ENCODE peak calls at places on chromosomes 11 and 22, in six cellular contexts. U is SK-N-SH, E is IMR-90, D is K562, V is neural progenitor cell, A is H1. S is an unnamed sample.

GRCh38 chr11:45802531-45803317 is 2.2 kb upstream of the SLC35C1 start:
- DNase-seq in E (no peak), D (no peak), A (no peak), U (no peak), V (no peak), S (no peak)

GRCh38 chr11:46112961-46113617 is 8.2 kb downstream of the PHF21A start:
- DNase-seq in A (no peak), E (peak), D (peak), U (peak), V (peak), S (peak)

GRCh38 chr11:76284161-76284560 is 77.9 kb upstream of the WNT11 start:
- DNase-seq in E (no peak), A (no peak), D (no peak), U (no peak), V (peak), S (no peak)

GRCh38 chr11:45982656-45983470 is 60.4 kb downstream of the LARGE2 start:
- DNase-seq in A (peak), E (peak), D (peak), V (peak), U (peak), S (peak)

GRCh38 chr11:41175304-41175972 is 284.0 kb downstream of the LRRC4C start:
- DNase-seq in U (no peak), E (no peak), A (no peak), V (peak), D (no peak), S (no peak)

GRCh38 chr11:55457641-55458040 is 89.9 kb downstream of the OR4A15 start:
- DNase-seq in A (no peak), E (no peak), V (no peak), U (no peak), D (no peak), S (no peak)

GRCh38 chr11:13289081-13289480 is 11.5 kb downstream of the BMAL1 start:
- DNase-seq in U (peak), D (no peak), A (no peak), E (peak), V (peak), S (peak)

GRCh38 chr11:122933434-122933833 is 48.2 kb downstream of the BSX start:
- DNase-seq in E (no peak), A (no peak), U (peak), D (no peak), V (no peak), S (no peak)

GRCh38 chr11:116680349-116681125 is 92.2 kb downstream of the BUD13 start:
- DNase-seq in V (no peak), A (no peak), E (no peak), D (no peak), U (no peak), S (no peak)

GRCh38 chr11:112321521-112322172 is 61.0 kb upstream of the PLET1 start:
- DNase-seq in D (no peak), A (peak), V (no peak), U (no peak), E (peak), S (peak)

GRCh38 chr11:21894492-21894891 is 298.4 kb upstream of the ANO5 start:
- DNase-seq in E (no peak), D (no peak), U (peak), A (no peak), V (no peak), S (no peak)

GRCh38 chr11:16881074-16881709 is 133.0 kb downstream of the PLEKHA7 start:
- DNase-seq in V (peak), E (peak), A (no peak), U (no peak), D (peak), S (peak)

GRCh38 chr11:64201524-64201923 is 5.0 kb upstream of the FERMT3 start:
- DNase-seq in A (no peak), E (no peak), D (no peak), V (no peak), U (no peak), S (no peak)

GRCh38 chr11:107042748-107043147 is 24.5 kb upstream of the GUCY1A2 start:
- DNase-seq in V (no peak), U (peak), E (no peak), A (no peak), D (no peak), S (peak)

GRCh38 chr11:20308601-20309000 is 54.9 kb upstream of the HTATIP2 start:
- DNase-seq in U (no peak), A (no peak), E (no peak), V (no peak), D (no peak), S (no peak)

GRCh38 chr11:83689062-83689461 is 402.9 kb upstream of the CCDC90B start:
- DNase-seq in U (no peak), V (no peak), D (no peak), E (no peak), A (no peak), S (no peak)

GRCh38 chr11:125376856-125377255 is 119.2 kb downstream of the FEZ1 start:
- DNase-seq in D (no peak), U (no peak), A (no peak), E (no peak), V (no peak), S (no peak)

GRCh38 chr11:33942954-33943353 is 51.1 kb upstream of the LMO2 start:
- DNase-seq in A (no peak), D (no peak), V (no peak), U (no peak), E (peak), S (peak)

GRCh38 chr11:114085965-114086364 is 26.5 kb downstream of the ZBTB16 start:
- DNase-seq in A (no peak), D (no peak), U (no peak), V (no peak), E (no peak), S (no peak)

GRCh38 chr11:29534831-29535230 is 482.0 kb downstream of the KCNA4 start:
- DNase-seq in E (no peak), D (no peak), V (no peak), A (no peak), U (no peak), S (peak)

GRCh38 chr22:49856766-49857618 is 3.3 kb downstream of the ZBED4 start:
- DNase-seq in V (no peak), D (no peak), E (no peak), A (no peak), U (no peak), S (no peak)

GRCh38 chr11:70251583-70252285 is 18.8 kb upstream of the PPFIA1 start:
- DNase-seq in D (no peak), A (no peak), E (no peak), U (no peak), V (no peak), S (no peak)

GRCh38 chr11:44880511-44880910 is 70.2 kb downstream of the TP53I11 start:
- DNase-seq in U (no peak), D (no peak), E (no peak), V (no peak), A (no peak), S (no peak)

GRCh38 chr22:19374410-19374809 is 57.1 kb downstream of the HIRA start:
- DNase-seq in U (no peak), E (no peak), A (no peak), D (no peak), V (no peak), S (no peak)

GRCh38 chr11:58675344-58676155 is 53.1 kb downstream of the CNTF start:
- DNase-seq in V (peak), U (peak), D (peak), A (peak), E (peak), S (peak)

GRCh38 chr11:127627629-127628462 is 627.3 kb upstream of the KIRREL3 start:
- DNase-seq in U (no peak), E (peak), V (no peak), D (no peak), A (no peak), S (no peak)

GRCh38 chr11:107720305-107720775 is 8.5 kb upstream of the SLN start:
- DNase-seq in E (no peak), V (no peak), U (no peak), A (no peak), D (no peak), S (no peak)

GRCh38 chr22:23622634-23623033 is 9.5 kb downstream of the DRICH1 start:
- DNase-seq in A (no peak), U (no peak), V (peak), E (peak), D (no peak), S (no peak)

GRCh38 chr22:45310331-45311032 is 748 bp downstream of the FAM118A start:
- DNase-seq in V (peak), D (no peak), U (no peak), A (no peak), E (no peak), S (no peak)

GRCh38 chr11:12009617-12010321 is 1.3 kb upstream of the DKK3 start:
- DNase-seq in V (no peak), E (no peak), D (no peak), A (no peak), U (no peak), S (no peak)

GRCh38 chr11:12007230-12007593 is 1.2 kb downstream of the DKK3 start:
- DNase-seq in D (no peak), U (no peak), V (peak), A (no peak), E (no peak), S (no peak)

GRCh38 chr11:12008790-12009616 is 577 bp upstream of the DKK3 start:
- DNase-seq in E (peak), V (peak), A (no peak), U (peak), D (peak), S (peak)

GRCh38 chr11:12006552-12007229 is 1.7 kb downstream of the DKK3 start:
- DNase-seq in D (no peak), V (no peak), A (no peak), U (no peak), E (no peak), S (no peak)

GRCh38 chr11:12007769-12008737 is at the start of gene DKK3:
- DNase-seq in E (peak), A (no peak), D (no peak), V (peak), U (peak), S (peak)
- H2AFZ ChIP-seq in E (peak), A (peak), D (no peak), V (peak), U (peak), S (peak)

DNA sequence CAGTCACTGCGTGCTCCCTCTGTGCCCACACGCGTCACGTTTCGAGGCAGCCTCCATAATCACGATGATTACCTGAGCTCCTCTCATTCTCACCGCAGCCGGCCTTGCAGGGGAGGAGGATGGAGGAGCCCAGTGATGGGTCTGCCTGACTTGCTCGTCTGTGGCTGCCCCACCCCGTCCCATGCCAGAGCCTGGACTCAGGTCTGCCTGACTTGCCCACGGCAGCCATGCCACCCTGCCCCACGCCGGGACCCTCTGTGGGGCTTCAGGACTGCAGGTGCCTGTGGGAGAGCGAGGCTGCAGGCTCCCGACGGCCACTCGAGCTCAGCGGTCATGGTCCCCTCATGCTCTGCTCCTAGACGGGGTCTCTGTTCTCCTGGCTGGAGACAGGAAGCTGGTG is 1025.1 kb downstream of the BRD1 start:
- DNase-seq in V (no peak), A (no peak), D (no peak), E (no peak), U (no peak), S (no peak)
- H3K9ac ChIP-seq in V (no peak), A (no peak), D (no peak), E (no peak), U (no peak), S (no peak)

DNA sequence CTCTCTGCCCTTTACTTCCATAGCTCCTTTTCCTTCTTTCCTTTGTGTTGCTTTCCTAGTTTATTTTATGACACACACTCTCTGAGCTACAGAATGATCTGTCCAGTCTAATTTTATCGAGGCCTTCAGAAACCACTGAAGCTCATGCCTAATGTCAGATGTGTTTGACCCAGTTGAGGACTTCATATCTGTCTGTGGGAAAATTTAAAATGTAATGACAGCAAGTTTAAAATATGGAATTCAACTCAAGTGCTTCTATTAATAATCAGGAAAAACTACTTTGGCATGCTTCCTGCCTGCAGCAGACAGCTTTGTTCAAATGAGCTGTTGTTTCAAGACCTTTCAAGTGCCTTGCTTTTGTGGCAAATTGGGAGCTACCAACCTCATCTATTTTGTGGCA is 261.8 kb upstream of the MTNR1B start:
- DNase-seq in U (no peak), D (no peak), V (no peak), E (no peak), A (no peak), S (peak)
- H2AFZ ChIP-seq in U (no peak), D (no peak), V (no peak), E (no peak), A (no peak), S (no peak)

GRCh38 chr11:119999220-119999619 is 138.7 kb downstream of the TRIM29 start:
- DNase-seq in U (no peak), A (no peak), E (no peak), D (no peak), V (peak), S (no peak)

GRCh38 chr11:119993732-119994131 is 144.2 kb downstream of the TRIM29 start:
- DNase-seq in U (no peak), D (no peak), A (no peak), V (no peak), E (no peak), S (no peak)

GRCh38 chr11:119996556-119996955 is 141.4 kb downstream of the TRIM29 start:
- DNase-seq in V (no peak), A (no peak), U (no peak), E (no peak), D (no peak), S (no peak)

GRCh38 chr11:119992171-119993051 is 145.5 kb downstream of the TRIM29 start:
- DNase-seq in D (no peak), E (no peak), A (no peak), V (no peak), U (no peak), S (no peak)

DNA sequence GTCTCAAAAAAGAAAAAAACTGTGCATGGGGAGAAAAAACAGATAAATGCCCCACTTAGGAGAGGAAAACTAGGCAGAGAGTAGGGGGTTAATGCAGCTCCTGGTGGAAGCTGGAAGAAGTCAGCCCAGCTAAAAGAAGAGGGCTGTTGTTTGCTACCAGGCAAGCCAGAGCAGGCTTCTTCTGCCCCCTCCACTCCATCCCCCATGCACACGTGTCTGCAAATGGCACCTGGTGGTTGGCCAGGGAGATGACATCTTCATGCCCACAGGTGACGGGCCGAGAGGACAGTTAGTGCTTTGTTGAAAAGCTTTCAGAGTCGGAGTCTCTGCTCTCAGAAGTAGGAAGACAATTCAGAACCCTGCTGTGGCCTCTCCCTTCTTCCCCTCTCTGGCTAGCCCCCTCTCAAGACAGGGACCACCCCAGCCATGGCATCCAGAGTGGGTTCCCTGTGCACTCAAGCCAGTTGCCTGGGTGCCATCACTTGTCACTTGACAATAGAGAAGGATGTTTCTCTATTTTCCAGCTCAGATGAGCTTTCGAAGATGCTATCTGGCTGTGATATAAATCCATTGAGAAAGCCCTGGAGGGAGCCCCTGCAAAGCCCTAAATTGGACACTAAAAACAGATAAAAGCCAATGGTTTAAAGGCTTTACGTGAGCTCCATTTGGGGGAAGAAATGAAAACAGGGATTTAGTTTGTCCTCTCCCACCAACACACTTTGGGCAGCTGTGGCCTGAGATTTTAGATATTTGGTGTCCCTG is 142.0 kb downstream of the TRIM29 start:
- DNase-seq in U (peak), E (no peak), A (no peak), V (no peak), D (no peak), S (no peak)
- H3K9ac ChIP-seq in U (no peak), E (no peak), A (no peak), V (no peak), D (no peak), S (no peak)

GRCh38 chr22:27799334-27800249 is 2.0 kb downstream of the MN1 start:
- DNase-seq in E (no peak), U (peak), D (no peak), A (no peak), V (peak), S (peak)

GRCh38 chr22:27798526-27799333 is 2.8 kb downstream of the MN1 start:
- DNase-seq in D (no peak), E (no peak), A (no peak), U (no peak), V (peak), S (peak)

GRCh38 chr22:27801197-27801615 is 350 bp downstream of the MN1 start:
- DNase-seq in D (no peak), A (no peak), V (peak), E (peak), U (peak), S (no peak)

GRCh38 chr22:27801616-27802388 is at the start of gene MN1:
- DNase-seq in D (no peak), U (peak), E (peak), V (peak), A (no peak), S (peak)

DNA sequence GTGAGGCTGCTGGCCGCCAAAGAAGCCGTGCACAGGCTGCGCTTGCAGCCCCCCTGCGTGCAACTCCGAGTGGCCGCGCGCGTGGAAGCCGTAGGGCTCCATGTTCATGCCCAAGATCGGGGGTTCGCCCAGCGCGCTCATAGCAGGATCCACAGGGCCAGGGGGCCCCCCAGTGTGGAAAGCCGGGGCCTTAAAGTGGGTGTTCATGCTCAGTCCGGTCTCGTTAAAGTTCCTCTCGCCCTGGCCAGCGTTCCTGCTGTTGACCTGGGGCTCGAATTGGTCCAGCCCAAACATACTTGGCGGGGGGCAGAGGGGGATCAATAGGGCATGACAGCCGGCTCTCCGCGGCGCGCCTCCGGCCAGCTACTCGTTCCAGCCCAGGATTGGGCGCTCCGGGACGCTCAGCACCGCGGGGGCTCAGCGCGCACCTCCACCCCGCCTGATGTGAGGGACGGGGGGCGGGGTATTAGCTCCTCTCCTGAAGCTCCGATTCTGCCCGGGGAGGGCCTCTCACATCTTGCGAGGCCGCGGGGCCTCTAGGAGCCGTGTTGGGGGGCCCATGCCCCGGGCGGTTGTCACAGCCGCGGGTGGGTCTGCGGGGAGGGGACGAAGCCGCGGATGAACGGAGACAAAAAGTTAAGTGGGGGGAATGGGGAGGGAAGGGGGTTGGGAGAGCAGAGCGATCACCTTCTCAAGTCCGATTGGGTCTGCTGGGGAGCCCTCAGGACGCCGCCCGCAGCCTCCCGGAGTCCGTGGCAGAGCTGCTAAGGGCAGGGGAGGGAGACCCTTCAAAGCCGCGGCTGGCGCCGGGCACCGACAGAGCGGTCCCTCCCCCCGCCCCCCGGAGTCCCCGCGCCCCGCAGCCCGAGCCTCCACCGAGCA is 1.1 kb downstream of the MN1 start:
- DNase-seq in E (no peak), D (no peak), V (peak), A (no peak), U (peak), S (peak)
- H2AFZ ChIP-seq in E (peak), D (no peak), V (no peak), A (no peak), U (peak), S (no peak)

GRCh38 chr11:8701891-8702597 is 19.5 kb downstream of the RPL27A start:
- DNase-seq in E (no peak), U (no peak), A (no peak), V (no peak), D (no peak), S (no peak)

GRCh38 chr11:8698379-8698851 is 15.8 kb downstream of the RPL27A start:
- DNase-seq in D (no peak), U (no peak), A (no peak), E (no peak), V (no peak), S (no peak)

GRCh38 chr11:8697056-8697455 is 14.5 kb downstream of the RPL27A start:
- DNase-seq in D (no peak), U (no peak), V (no peak), A (no peak), E (no peak), S (no peak)

GRCh38 chr11:8699903-8700302 is 17.3 kb downstream of the RPL27A start:
- DNase-seq in V (peak), U (no peak), E (peak), D (no peak), A (no peak), S (peak)

GRCh38 chr11:8698917-8699441 is 16.4 kb downstream of the RPL27A start:
- DNase-seq in E (no peak), A (no peak), U (no peak), D (no peak), V (peak), S (no peak)
- H3K9ac ChIP-seq in E (no peak), A (no peak), U (no peak), D (peak), V (no peak), S (no peak)

GRCh38 chr11:67374571-67375276 is 1.3 kb upstream of the CLCF1 start:
- DNase-seq in U (no peak), E (no peak), D (no peak), V (no peak), A (no peak), S (peak)
- H2AFZ ChIP-seq in U (no peak), E (peak), D (peak), V (no peak), A (no peak), S (no peak)

S was measured in fibroblast of lung.